ENCODE peak calls at places on chromosomes 13 and 19, in six cellular contexts. One of them, this sample, is unnamed.

GRCh38 chr13:112638919-112639318 is 50.9 kb upstream of the ATP11A start:
- DNase-seq in IMR-90: no peak
- DNase-seq in H1: no peak
- DNase-seq in neuronal stem cell: no peak
- DNase-seq in trophoblast cell: peak; percentile 86
- DNase-seq in H9: no peak
- DNase-seq in this sample: no peak

GRCh38 chr13:45943965-45944364 is 92.4 kb upstream of the SIAH3 start:
- DNase-seq in IMR-90: peak; percentile 48
- DNase-seq in H9: no peak
- DNase-seq in trophoblast cell: no peak
- DNase-seq in H1: no peak
- DNase-seq in neuronal stem cell: no peak
- DNase-seq in this sample: peak; percentile 9

GRCh38 chr19:17602872-17603552 is 47.6 kb downstream of the COLGALT1 start:
- DNase-seq in IMR-90: no peak
- DNase-seq in H1: no peak
- DNase-seq in neuronal stem cell: no peak
- DNase-seq in H9: no peak
- DNase-seq in trophoblast cell: no peak
- DNase-seq in this sample: no peak

GRCh38 chr19:6608950-6609349 is 18.0 kb upstream of the CD70 start:
- DNase-seq in IMR-90: no peak
- DNase-seq in H1: no peak
- DNase-seq in H9: no peak
- DNase-seq in trophoblast cell: no peak
- DNase-seq in neuronal stem cell: no peak
- DNase-seq in this sample: no peak

GRCh38 chr13:73984949-73985691 is 149.1 kb downstream of the KLF12 start:
- DNase-seq in H9: no peak
- DNase-seq in IMR-90: no peak
- DNase-seq in trophoblast cell: no peak
- DNase-seq in H1: no peak
- DNase-seq in neuronal stem cell: no peak
- DNase-seq in this sample: no peak

GRCh38 chr19:41997121-41997850 is 3.3 kb upstream of the ATP1A3 start:
- DNase-seq in H9: peak; percentile 81
- DNase-seq in IMR-90: peak; percentile 22
- DNase-seq in trophoblast cell: peak; percentile 22
- DNase-seq in H1: peak; percentile 91
- DNase-seq in neuronal stem cell: peak; percentile 69
- DNase-seq in this sample: peak; percentile 45

GRCh38 chr13:48316826-48317510 is 13.4 kb downstream of the RB1 start:
- DNase-seq in neuronal stem cell: no peak
- DNase-seq in trophoblast cell: no peak
- DNase-seq in H9: no peak
- DNase-seq in H1: no peak
- DNase-seq in IMR-90: no peak
- DNase-seq in this sample: no peak

GRCh38 chr19:52910648-52911047 is 12.6 kb downstream of the ZNF888 start:
- DNase-seq in neuronal stem cell: no peak
- DNase-seq in H1: no peak
- DNase-seq in IMR-90: no peak
- DNase-seq in H9: no peak
- DNase-seq in trophoblast cell: no peak
- DNase-seq in this sample: no peak

GRCh38 chr13:59487883-59488282 is 675.8 kb downstream of the DIAPH3 start:
- DNase-seq in IMR-90: no peak
- DNase-seq in H9: no peak
- DNase-seq in neuronal stem cell: no peak
- DNase-seq in trophoblast cell: no peak
- DNase-seq in H1: no peak
- DNase-seq in this sample: no peak

GRCh38 chr13:59479629-59480028 is 684.1 kb downstream of the DIAPH3 start:
- DNase-seq in H9: peak; percentile 80
- DNase-seq in IMR-90: no peak
- DNase-seq in trophoblast cell: no peak
- DNase-seq in H1: no peak
- DNase-seq in neuronal stem cell: no peak
- DNase-seq in this sample: no peak

GRCh38 chr13:59480398-59480797 is 683.3 kb downstream of the DIAPH3 start:
- DNase-seq in neuronal stem cell: no peak
- DNase-seq in trophoblast cell: no peak
- DNase-seq in H1: no peak
- DNase-seq in H9: no peak
- DNase-seq in IMR-90: no peak
- DNase-seq in this sample: no peak

GRCh38 chr13:59480857-59481256 is 682.9 kb downstream of the DIAPH3 start:
- DNase-seq in neuronal stem cell: no peak
- DNase-seq in H9: no peak
- DNase-seq in trophoblast cell: no peak
- DNase-seq in IMR-90: no peak
- DNase-seq in H1: no peak
- DNase-seq in this sample: no peak

GRCh38 chr13:59483441-59484116 is 680.1 kb downstream of the DIAPH3 start:
- DNase-seq in H9: peak; percentile 43
- DNase-seq in H1: no peak
- DNase-seq in trophoblast cell: no peak
- DNase-seq in IMR-90: peak; percentile 17
- DNase-seq in neuronal stem cell: no peak
- DNase-seq in this sample: no peak
- H2AFZ ChIP-seq in H9: no peak overlapping the region
- H2AFZ ChIP-seq in H1: peak overlapping the region; percentile 48
- H2AFZ ChIP-seq in trophoblast cell: no peak overlapping the region
- H2AFZ ChIP-seq in IMR-90: no peak overlapping the region
- H2AFZ ChIP-seq in neuronal stem cell: no peak overlapping the region
- H2AFZ ChIP-seq in this sample: no peak overlapping the region

DNA sequence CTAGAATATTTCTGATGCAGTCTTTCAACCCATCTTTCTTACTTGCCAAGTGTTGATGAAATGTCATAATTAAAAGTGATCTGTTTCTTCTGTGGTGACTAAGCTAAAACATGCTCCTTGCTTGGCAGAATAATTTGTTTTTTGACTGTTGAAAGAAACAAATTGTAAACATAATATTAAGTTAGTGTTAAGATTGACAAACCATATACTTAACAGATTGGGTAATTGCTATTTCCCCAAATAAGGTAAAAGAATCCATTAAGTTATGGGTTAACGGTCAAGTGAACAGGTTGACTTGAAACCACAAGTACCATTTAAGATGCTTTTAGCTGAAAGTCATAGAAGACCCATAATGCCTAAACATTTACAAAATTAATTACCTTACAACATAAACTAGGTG is 62.9 kb downstream of the TEX26 start:
- DNase-seq in IMR-90: no peak
- DNase-seq in trophoblast cell: no peak
- DNase-seq in H9: no peak
- DNase-seq in H1: no peak
- DNase-seq in neuronal stem cell: no peak
- DNase-seq in this sample: no peak
- H4K91ac ChIP-seq in IMR-90: no peak overlapping the region
- H4K91ac ChIP-seq in trophoblast cell: no peak overlapping the region
- H4K91ac ChIP-seq in H9: no peak overlapping the region
- H4K91ac ChIP-seq in H1: no peak overlapping the region
- H4K91ac ChIP-seq in neuronal stem cell: no peak overlapping the region
- H4K91ac ChIP-seq in this sample: no peak overlapping the region

GRCh38 chr19:11355160-11356073 is at the start of gene PLPPR2:
- DNase-seq in H9: peak; percentile 92
- DNase-seq in neuronal stem cell: peak; percentile 86
- DNase-seq in trophoblast cell: peak; percentile 88
- DNase-seq in H1: peak; percentile 99
- DNase-seq in IMR-90: peak; percentile 81
- DNase-seq in this sample: peak; percentile 91
- H3K9ac ChIP-seq in H9: no peak within 1 kb of the TSS
- H3K9ac ChIP-seq in neuronal stem cell: peak within 1 kb of the TSS; percentile 85
- H3K9ac ChIP-seq in trophoblast cell: no peak within 1 kb of the TSS
- H3K9ac ChIP-seq in H1: no peak within 1 kb of the TSS
- H3K9ac ChIP-seq in IMR-90: peak within 1 kb of the TSS; percentile 88
- H3K9ac ChIP-seq in this sample: peak within 1 kb of the TSS; percentile 87

DNA sequence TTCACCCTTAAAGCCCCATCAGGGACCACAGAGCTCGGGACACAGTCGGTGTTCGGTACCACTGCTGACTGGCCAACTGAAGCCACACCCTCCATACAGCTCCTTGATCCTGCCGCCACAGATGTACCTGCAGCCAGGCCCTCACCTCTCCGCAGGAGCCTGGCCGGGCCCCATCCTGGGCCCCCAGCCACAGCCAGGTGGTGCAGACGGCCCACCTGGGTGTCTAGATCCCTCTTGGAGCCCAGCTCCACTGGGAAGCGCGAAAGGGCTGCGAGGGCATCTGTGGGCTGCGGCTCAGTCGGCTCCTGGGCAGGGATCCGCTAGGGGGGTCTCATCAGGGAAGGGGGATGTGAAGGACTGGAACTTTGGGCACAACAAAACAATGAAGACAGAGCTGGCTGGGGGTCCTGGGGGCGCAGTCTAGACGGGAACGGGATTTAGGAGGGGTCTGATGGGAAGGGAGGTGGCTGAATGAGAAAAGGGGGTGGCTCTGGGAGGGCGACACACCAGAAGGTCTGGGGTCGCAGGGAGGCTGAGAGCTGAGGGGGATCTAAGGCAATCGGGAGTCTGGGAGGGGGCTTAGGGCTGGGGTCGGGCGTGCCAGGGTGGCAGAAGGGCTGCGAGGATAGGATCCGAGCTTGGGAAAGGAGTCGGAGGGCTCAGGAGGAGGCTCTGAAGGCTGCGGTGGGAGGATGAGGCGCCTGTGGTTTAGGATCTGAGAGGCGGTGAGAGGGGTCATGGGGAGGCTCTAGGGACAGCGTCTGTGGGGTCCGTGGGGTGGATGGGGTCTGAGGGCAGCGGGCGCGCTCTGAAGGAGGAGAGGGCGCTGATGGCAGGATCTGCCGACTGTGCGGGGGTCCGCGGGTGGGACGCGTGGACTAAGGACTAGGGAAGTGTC is 15.8 kb downstream of the PRODH2 start:
- DNase-seq in H1: no peak
- DNase-seq in neuronal stem cell: no peak
- DNase-seq in H9: no peak
- DNase-seq in trophoblast cell: no peak
- DNase-seq in IMR-90: no peak
- DNase-seq in this sample: no peak
- H2AFZ ChIP-seq in H1: no peak overlapping the region
- H2AFZ ChIP-seq in neuronal stem cell: peak overlapping the region; percentile 82
- H2AFZ ChIP-seq in H9: no peak overlapping the region
- H2AFZ ChIP-seq in trophoblast cell: no peak overlapping the region
- H2AFZ ChIP-seq in IMR-90: no peak overlapping the region
- H2AFZ ChIP-seq in this sample: no peak overlapping the region

GRCh38 chr19:56611288-56611687 is 16.2 kb downstream of the ZNF71 start:
- DNase-seq in trophoblast cell: no peak
- DNase-seq in H9: no peak
- DNase-seq in IMR-90: no peak
- DNase-seq in H1: no peak
- DNase-seq in neuronal stem cell: no peak
- DNase-seq in this sample: no peak

GRCh38 chr19:56612737-56613136 is 17.6 kb downstream of the ZNF71 start:
- DNase-seq in trophoblast cell: no peak
- DNase-seq in neuronal stem cell: no peak
- DNase-seq in H1: no peak
- DNase-seq in IMR-90: no peak
- DNase-seq in H9: no peak
- DNase-seq in this sample: no peak

GRCh38 chr19:56613639-56614038 is 18.5 kb downstream of the ZNF71 start:
- DNase-seq in H1: no peak
- DNase-seq in H9: no peak
- DNase-seq in IMR-90: no peak
- DNase-seq in neuronal stem cell: no peak
- DNase-seq in trophoblast cell: no peak
- DNase-seq in this sample: no peak

GRCh38 chr19:56603829-56604228 is 8.7 kb downstream of the ZNF71 start:
- DNase-seq in neuronal stem cell: no peak
- DNase-seq in H1: no peak
- DNase-seq in IMR-90: peak; percentile 24
- DNase-seq in H9: no peak
- DNase-seq in trophoblast cell: no peak
- DNase-seq in this sample: no peak

DNA sequence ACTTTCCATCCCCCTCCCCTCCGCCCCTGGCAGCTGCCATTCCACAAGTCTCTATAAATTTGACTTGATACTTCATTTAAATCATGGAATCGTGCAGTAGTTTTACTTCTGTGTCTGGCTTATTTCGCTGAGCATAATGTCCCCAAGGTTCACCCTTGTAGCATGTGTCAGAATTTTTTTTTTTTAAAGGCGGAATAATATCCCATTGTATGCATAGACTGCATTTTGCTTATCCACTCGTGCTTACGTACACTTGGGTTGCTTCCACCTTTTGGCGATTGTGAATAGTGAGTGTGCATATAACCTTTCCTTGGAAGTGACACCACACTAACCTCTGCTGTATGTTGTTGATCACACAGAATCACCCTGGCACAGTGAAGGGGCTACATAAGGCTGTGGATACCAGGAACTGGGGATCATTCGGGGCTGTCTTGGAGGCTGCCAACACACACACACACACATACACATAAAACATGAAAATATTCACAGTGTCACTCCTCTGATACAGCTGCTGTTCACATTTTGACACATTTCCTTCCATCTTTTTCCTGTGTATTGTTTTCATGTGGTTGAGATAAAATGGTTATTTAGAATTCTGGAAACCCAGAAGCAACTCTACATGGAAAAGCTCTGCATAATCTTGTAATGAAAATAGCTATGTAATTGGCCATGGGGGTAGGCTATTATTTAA is 13.3 kb downstream of the ZNF71 start:
- DNase-seq in IMR-90: no peak
- DNase-seq in trophoblast cell: no peak
- DNase-seq in H1: no peak
- DNase-seq in neuronal stem cell: no peak
- DNase-seq in H9: no peak
- DNase-seq in this sample: no peak
- H4K91ac ChIP-seq in IMR-90: no peak overlapping the region
- H4K91ac ChIP-seq in trophoblast cell: no peak overlapping the region
- H4K91ac ChIP-seq in H1: no peak overlapping the region
- H4K91ac ChIP-seq in neuronal stem cell: no peak overlapping the region
- H4K91ac ChIP-seq in H9: no peak overlapping the region
- H4K91ac ChIP-seq in this sample: no peak overlapping the region

DNA sequence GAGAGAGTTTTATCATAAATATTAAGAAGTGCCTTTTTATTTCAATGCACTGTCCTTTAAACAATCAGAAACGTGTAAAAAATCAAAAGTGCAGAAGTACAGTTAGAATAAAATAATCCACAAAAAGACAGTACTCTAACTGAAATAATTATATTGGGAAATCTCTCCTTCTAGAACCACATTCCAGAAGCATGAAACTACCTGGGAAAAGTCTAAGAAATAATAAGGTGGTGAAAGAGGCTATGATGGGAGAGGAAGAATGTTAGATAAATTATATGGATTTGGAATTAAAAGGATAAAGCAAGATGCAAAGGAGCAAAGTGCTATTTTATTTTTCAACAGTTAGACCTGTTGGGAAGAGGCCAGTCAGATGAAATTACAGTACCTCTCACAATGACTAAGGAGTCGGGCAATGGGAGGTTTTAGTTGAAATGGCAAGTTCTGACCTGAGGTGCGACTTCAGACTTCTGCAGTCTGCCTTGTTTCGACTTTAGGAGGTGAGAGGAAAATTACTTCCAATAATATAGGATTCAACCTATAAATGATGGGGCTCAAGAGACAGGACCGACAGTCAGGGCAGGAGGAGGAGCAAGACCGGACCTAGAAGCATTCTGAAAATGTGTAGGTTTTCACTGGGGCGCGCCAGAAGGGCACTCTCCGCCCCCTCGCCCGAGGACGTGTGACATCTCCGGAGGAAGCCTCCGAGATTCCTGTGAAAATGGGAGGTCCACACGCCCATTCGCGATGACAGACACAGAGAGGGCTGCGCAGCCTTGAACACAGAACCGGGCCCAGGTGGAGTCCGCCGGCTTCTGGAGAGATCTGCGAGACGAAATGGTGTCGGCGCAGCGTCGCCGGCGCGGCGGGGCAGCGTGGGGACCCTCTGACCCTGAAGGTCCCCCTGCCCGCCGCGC is 712 bp downstream of the SPRYD7 start:
- DNase-seq in IMR-90: peak; percentile 50
- DNase-seq in H1: no peak
- DNase-seq in neuronal stem cell: peak; percentile 46
- DNase-seq in trophoblast cell: peak; percentile 79
- DNase-seq in H9: peak; percentile 66
- DNase-seq in this sample: peak; percentile 86
- H3K9ac ChIP-seq in IMR-90: peak overlapping the region; percentile 70
- H3K9ac ChIP-seq in H1: peak overlapping the region; percentile 38
- H3K9ac ChIP-seq in neuronal stem cell: peak overlapping the region; percentile 98
- H3K9ac ChIP-seq in trophoblast cell: peak overlapping the region; percentile 78
- H3K9ac ChIP-seq in H9: no peak overlapping the region
- H3K9ac ChIP-seq in this sample: peak overlapping the region; percentile 85

This sample was measured in mesenchymal stem cell.